ENCODE peak calls at places on chromosomes 3 and 15, in six cellular contexts. Q is mesenchymal stem cell; U is AG04450; T is aorta; D is cardiac muscle cell; W is activated T-helper 9 cell treated with anti-CD3 and anti-CD28 coated beads, Interleukin-2, amount 50 U/mL, for 16 hours. E is an unnamed sample.

GRCh38 chr15:100861511-100861991 is 18.1 kb upstream of the ALDH1A3 start:
- DNase-seq in Q (no peak), U (no peak), T (no peak), D (peak; percentile 52), W (no peak), E (no peak)

GRCh38 chr3:186361246-186361611 is 805 bp downstream of the DGKG start:
- DNase-seq in Q (no peak), U (no peak), T (no peak), D (no peak), W (no peak), E (no peak)

GRCh38 chr3:108642526-108642925 is 53.0 kb downstream of the DZIP3 start:
- DNase-seq in Q (no peak), U (no peak), T (no peak), D (no peak), W (no peak), E (no peak)

GRCh38 chr3:58388550-58389061 is 45.0 kb downstream of the PDHB start:
- DNase-seq in Q (peak; percentile 77), U (peak; percentile 69), T (no peak), D (peak; percentile 67), W (no peak), E (no peak)

GRCh38 chr3:23446301-23446700 is 243.2 kb downstream of the UBE2E2 start:
- DNase-seq in Q (no peak), U (no peak), T (no peak), D (no peak), W (no peak), E (no peak)

GRCh38 chr15:76078285-76078863 is 18.6 kb downstream of the TMEM266 start:
- DNase-seq in Q (no peak), U (no peak), T (no peak), D (no peak), W (no peak), E (no peak)

GRCh38 chr3:129016366-129016724 is 15.2 kb downstream of the EFCC1 start:
- DNase-seq in Q (no peak), U (no peak), T (no peak), D (no peak), W (no peak), E (no peak)

GRCh38 chr15:94230886-94231727 is at the start of gene MCTP2:
- DNase-seq in Q (peak; percentile 97), U (peak; percentile 39), T (peak; percentile 84), D (peak; percentile 69), W (peak; percentile 76), E (peak; percentile 68)

GRCh38 chr3:65678480-65678879 is 360.2 kb downstream of the MAGI1 start:
- DNase-seq in Q (no peak), U (no peak), T (no peak), D (no peak), W (no peak), E (no peak)

GRCh38 chr3:85691196-85691595 is 732.4 kb downstream of the CADM2 start:
- DNase-seq in Q (no peak), U (no peak), T (no peak), D (peak; percentile 0), W (no peak), E (no peak)